ENCODE peak calls at places on chromosomes 1 and 21, in six cellular contexts. One of them, this sample, is unnamed.
A peak's percentile ranks its signal among the peaks of the same experiment; 100 is the strongest.

GRCh38 chr1:244067893-244068292 is 16.8 kb downstream of the ZBTB18 start:
- DNase-seq in hepatic stellate cell: no peak
- DNase-seq in cardiac fibroblast: no peak
- DNase-seq in T-helper 17 cell: no peak
- DNase-seq in progenitor cell of endocrine pancreas: no peak
- DNase-seq in T-helper 1 cell: no peak
- DNase-seq in this sample: no peak

GRCh38 chr1:24415334-24415909 is at the start of gene NIPAL3:
- DNase-seq in hepatic stellate cell: peak; percentile 95
- DNase-seq in cardiac fibroblast: peak; percentile 100
- DNase-seq in T-helper 17 cell: peak; percentile 93
- DNase-seq in progenitor cell of endocrine pancreas: peak; percentile 96
- DNase-seq in T-helper 1 cell: peak; percentile 96
- DNase-seq in this sample: peak; percentile 94

GRCh38 chr1:15459771-15460719 is 3.5 kb downstream of the CELA2A start:
- DNase-seq in hepatic stellate cell: no peak
- DNase-seq in cardiac fibroblast: no peak
- DNase-seq in T-helper 17 cell: no peak
- DNase-seq in progenitor cell of endocrine pancreas: no peak
- DNase-seq in T-helper 1 cell: no peak
- DNase-seq in this sample: peak; percentile 35

GRCh38 chr1:183147735-183148134 is 38.3 kb upstream of the LAMC2 start:
- DNase-seq in hepatic stellate cell: no peak
- DNase-seq in cardiac fibroblast: peak; percentile 60
- DNase-seq in T-helper 17 cell: no peak
- DNase-seq in progenitor cell of endocrine pancreas: no peak
- DNase-seq in T-helper 1 cell: no peak
- DNase-seq in this sample: no peak

GRCh38 chr21:42969193-42969600 is 5.2 kb upstream of the PKNOX1 start:
- DNase-seq in hepatic stellate cell: no peak
- DNase-seq in cardiac fibroblast: no peak
- DNase-seq in T-helper 17 cell: no peak
- DNase-seq in progenitor cell of endocrine pancreas: no peak
- DNase-seq in T-helper 1 cell: no peak
- DNase-seq in this sample: no peak

GRCh38 chr1:22607154-22607553 is 29.3 kb upstream of the C1QA start:
- DNase-seq in hepatic stellate cell: no peak
- DNase-seq in cardiac fibroblast: no peak
- DNase-seq in T-helper 17 cell: no peak
- DNase-seq in progenitor cell of endocrine pancreas: no peak
- DNase-seq in T-helper 1 cell: no peak
- DNase-seq in this sample: no peak

GRCh38 chr1:202029171-202029665 is 18.8 kb downstream of the ELF3 start:
- DNase-seq in hepatic stellate cell: peak; percentile 87
- DNase-seq in cardiac fibroblast: peak; percentile 48
- DNase-seq in T-helper 17 cell: no peak
- DNase-seq in progenitor cell of endocrine pancreas: no peak
- DNase-seq in T-helper 1 cell: no peak
- DNase-seq in this sample: no peak

GRCh38 chr1:24384251-24385090 is 29.1 kb downstream of the STPG1 start:
- DNase-seq in hepatic stellate cell: peak; percentile 60
- DNase-seq in cardiac fibroblast: peak; percentile 54
- DNase-seq in T-helper 17 cell: no peak
- DNase-seq in progenitor cell of endocrine pancreas: no peak
- DNase-seq in T-helper 1 cell: no peak
- DNase-seq in this sample: peak; percentile 59

GRCh38 chr1:246506440-246506784 is 667 bp downstream of the SMYD3 start:
- DNase-seq in hepatic stellate cell: no peak
- DNase-seq in cardiac fibroblast: no peak
- DNase-seq in T-helper 17 cell: no peak
- DNase-seq in progenitor cell of endocrine pancreas: no peak
- DNase-seq in T-helper 1 cell: no peak
- DNase-seq in this sample: no peak

GRCh38 chr1:110440877-110441276 is 10.1 kb upstream of the PROK1 start:
- DNase-seq in hepatic stellate cell: no peak
- DNase-seq in cardiac fibroblast: peak; percentile 86
- DNase-seq in T-helper 17 cell: no peak
- DNase-seq in progenitor cell of endocrine pancreas: no peak
- DNase-seq in T-helper 1 cell: no peak
- DNase-seq in this sample: no peak

GRCh38 chr1:24415910-24416665 is 486 bp downstream of the NIPAL3 start:
- DNase-seq in hepatic stellate cell: no peak
- DNase-seq in cardiac fibroblast: peak; percentile 24
- DNase-seq in T-helper 17 cell: no peak
- DNase-seq in progenitor cell of endocrine pancreas: no peak
- DNase-seq in T-helper 1 cell: no peak
- DNase-seq in this sample: no peak

GRCh38 chr1:65150583-65151263 is 2.7 kb downstream of the AK4 start:
- DNase-seq in hepatic stellate cell: no peak
- DNase-seq in cardiac fibroblast: no peak
- DNase-seq in T-helper 17 cell: no peak
- DNase-seq in progenitor cell of endocrine pancreas: no peak
- DNase-seq in T-helper 1 cell: no peak
- DNase-seq in this sample: no peak

GRCh38 chr1:11180342-11180744 is 8.8 kb upstream of the ANGPTL7 start:
- DNase-seq in hepatic stellate cell: peak; percentile 32
- DNase-seq in cardiac fibroblast: peak; percentile 64
- DNase-seq in T-helper 17 cell: no peak
- DNase-seq in progenitor cell of endocrine pancreas: no peak
- DNase-seq in T-helper 1 cell: no peak
- DNase-seq in this sample: no peak

GRCh38 chr1:46043491-46044017 is 88.9 kb downstream of the PIK3R3 start:
- DNase-seq in hepatic stellate cell: no peak
- DNase-seq in cardiac fibroblast: no peak
- DNase-seq in T-helper 17 cell: no peak
- DNase-seq in progenitor cell of endocrine pancreas: no peak
- DNase-seq in T-helper 1 cell: no peak
- DNase-seq in this sample: peak; percentile 92

GRCh38 chr1:153793973-153794615 is 18.9 kb downstream of the SLC27A3 start:
- DNase-seq in hepatic stellate cell: no peak
- DNase-seq in cardiac fibroblast: no peak
- DNase-seq in T-helper 17 cell: no peak
- DNase-seq in progenitor cell of endocrine pancreas: no peak
- DNase-seq in T-helper 1 cell: no peak
- DNase-seq in this sample: no peak

GRCh38 chr1:153928776-153929432 is 6.1 kb upstream of the GATAD2B start:
- DNase-seq in hepatic stellate cell: peak; percentile 27
- DNase-seq in cardiac fibroblast: peak; percentile 31
- DNase-seq in T-helper 17 cell: no peak
- DNase-seq in progenitor cell of endocrine pancreas: no peak
- DNase-seq in T-helper 1 cell: no peak
- DNase-seq in this sample: no peak

GRCh38 chr1:223716302-223716862 is 4.0 kb downstream of the CAPN2 start:
- DNase-seq in hepatic stellate cell: no peak
- DNase-seq in cardiac fibroblast: peak; percentile 67
- DNase-seq in T-helper 17 cell: no peak
- DNase-seq in progenitor cell of endocrine pancreas: no peak
- DNase-seq in T-helper 1 cell: peak; percentile 40
- DNase-seq in this sample: peak; percentile 88

GRCh38 chr1:203197625-203198024 is 11.1 kb upstream of the CHI3L1 start:
- DNase-seq in hepatic stellate cell: peak; percentile 71
- DNase-seq in cardiac fibroblast: peak; percentile 90
- DNase-seq in T-helper 17 cell: no peak
- DNase-seq in progenitor cell of endocrine pancreas: no peak
- DNase-seq in T-helper 1 cell: no peak
- DNase-seq in this sample: peak; percentile 25